ENCODE peak calls at places on chromosomes 1 and 21, in six cellular contexts. O is tibial nerve, W is lower leg skin, P is chondrocyte, H is BJ, Z is fibroblast of mammary gland. S is an unnamed sample.

GRCh38 chr1:41192456-41193188 is 49.5 kb downstream of the SCMH1 start:
- DNase-seq in O (no peak), W (no peak), P (no peak), H (no peak), Z (no peak), S (no peak)

GRCh38 chr1:84668185-84668584 is 22.1 kb downstream of the SSX2IP start:
- DNase-seq in O (peak; percentile 12), W (no peak), P (no peak), H (no peak), Z (peak; percentile 34), S (no peak)

GRCh38 chr1:3320246-3321152 is 134.0 kb upstream of the ARHGEF16 start:
- DNase-seq in O (no peak), W (no peak), P (no peak), H (no peak), Z (peak; percentile 39), S (no peak)

GRCh38 chr1:10128081-10128765 is 82.1 kb upstream of the KIF1B start:
- DNase-seq in O (no peak), W (no peak), P (no peak), H (no peak), Z (no peak), S (no peak)

GRCh38 chr1:23122023-23122738 is 46.5 kb downstream of the LUZP1 start:
- DNase-seq in O (no peak), W (no peak), P (no peak), H (no peak), Z (peak; percentile 72), S (no peak)

GRCh38 chr1:213613549-213613948 is 374.2 kb upstream of the PROX1 start:
- DNase-seq in O (no peak), W (no peak), P (no peak), H (no peak), Z (no peak), S (no peak)

GRCh38 chr1:39098569-39099250 is 72.6 kb downstream of the NDUFS5 start:
- DNase-seq in O (peak; percentile 72), W (peak; percentile 90), P (no peak), H (peak; percentile 70), Z (peak; percentile 94), S (no peak)

GRCh38 chr1:3636531-3636930 is 11.7 kb downstream of the TPRG1L start:
- DNase-seq in O (no peak), W (no peak), P (peak; percentile 72), H (no peak), Z (no peak), S (no peak)

GRCh38 chr1:113109908-113110554 is 37.0 kb downstream of the LRIG2 start:
- DNase-seq in O (peak; percentile 20), W (no peak), P (no peak), H (peak; percentile 93), Z (peak; percentile 98), S (no peak)

GRCh38 chr1:65729308-65729707 is 63.4 kb upstream of the PDE4B start:
- DNase-seq in O (no peak), W (no peak), P (no peak), H (no peak), Z (no peak), S (no peak)

GRCh38 chr1:19811206-19811851 is 3.8 kb downstream of the RNF186 start:
- DNase-seq in O (no peak), W (no peak), P (no peak), H (no peak), Z (peak; percentile 65), S (no peak)

GRCh38 chr1:198238121-198238520 is 81.3 kb downstream of the NEK7 start:
- DNase-seq in O (peak; percentile 26), W (no peak), P (no peak), H (no peak), Z (no peak), S (no peak)

GRCh38 chr1:165235158-165235776 is 121.2 kb downstream of the LMX1A start:
- DNase-seq in O (no peak), W (no peak), P (no peak), H (no peak), Z (no peak), S (no peak)

GRCh38 chr1:44067258-44068250 is 36.3 kb upstream of the SLC6A9 start:
- DNase-seq in O (no peak), W (no peak), P (no peak), H (no peak), Z (no peak), S (no peak)

GRCh38 chr1:232620356-232620841 is 9.5 kb downstream of the SIPA1L2 start:
- DNase-seq in O (peak; percentile 79), W (no peak), P (no peak), H (no peak), Z (peak; percentile 82), S (no peak)

GRCh38 chr1:160795951-160796383 is at the start of gene LY9:
- DNase-seq in O (peak; percentile 10), W (no peak), P (no peak), H (no peak), Z (no peak), S (no peak)

GRCh38 chr1:201218409-201218808 is 27.8 kb downstream of the IGFN1 start:
- DNase-seq in O (no peak), W (peak; percentile 68), P (no peak), H (no peak), Z (no peak), S (no peak)

GRCh38 chr21:31576428-31576827 is 83.1 kb upstream of the SOD1 start:
- DNase-seq in O (no peak), W (no peak), P (no peak), H (no peak), Z (peak; percentile 71), S (no peak)

GRCh38 chr1:93178418-93178817 is 1.8 kb downstream of the TMED5 start:
- DNase-seq in O (no peak), W (no peak), P (no peak), H (no peak), Z (peak; percentile 41), S (no peak)

GRCh38 chr21:41711416-41712023 is 55.3 kb downstream of the RIPK4 start:
- DNase-seq in O (no peak), W (no peak), P (peak; percentile 62), H (no peak), Z (no peak), S (no peak)

GRCh38 chr1:239031310-239031709 is 355.1 kb upstream of the CHRM3 start:
- DNase-seq in O (no peak), W (no peak), P (no peak), H (no peak), Z (no peak), S (no peak)

GRCh38 chr1:169102567-169102966 is 3.9 kb upstream of the ATP1B1 start:
- DNase-seq in O (no peak), W (no peak), P (no peak), H (no peak), Z (peak; percentile 65), S (no peak)

GRCh38 chr1:48530727-48531351 is 58.8 kb upstream of the SPATA6 start:
- DNase-seq in O (no peak), W (no peak), P (no peak), H (no peak), Z (peak; percentile 47), S (no peak)

GRCh38 chr1:196877964-196878363 is 9.9 kb upstream of the CFHR4 start:
- DNase-seq in O (no peak), W (no peak), P (peak; percentile 80), H (no peak), Z (peak; percentile 6), S (no peak)

GRCh38 chr1:53981220-53981619 is 35.1 kb downstream of the LRRC42 start:
- DNase-seq in O (no peak), W (no peak), P (no peak), H (no peak), Z (no peak), S (no peak)

GRCh38 chr1:91402023-91402422 is 2.6 kb downstream of the HFM1 start:
- DNase-seq in O (no peak), W (no peak), P (no peak), H (no peak), Z (peak; percentile 44), S (no peak)
- TF ChIP-seq CTCF in O (peak; percentile 35), W (no peak), P (peak; percentile 85), H (peak; percentile 48), Z (peak; percentile 62), S (no peak)

GRCh38 chr1:27374687-27375086 is at the start of gene FCN3:
- DNase-seq in O (no peak), W (no peak), P (no peak), H (no peak), Z (no peak), S (no peak)

GRCh38 chr1:27372022-27372807 is 2.4 kb downstream of the FCN3 start:
- DNase-seq in O (no peak), W (no peak), P (no peak), H (no peak), Z (peak; percentile 47), S (no peak)

GRCh38 chr1:27368872-27369703 is 2.3 kb upstream of the MAP3K6 start:
- DNase-seq in O (no peak), W (no peak), P (peak; percentile 61), H (no peak), Z (peak; percentile 44), S (no peak)

GRCh38 chr1:27377760-27378495 is 3.3 kb upstream of the FCN3 start:
- DNase-seq in O (no peak), W (no peak), P (no peak), H (no peak), Z (no peak), S (no peak)

GRCh38 chr1:27372808-27373690 is 1.6 kb downstream of the FCN3 start:
- DNase-seq in O (no peak), W (no peak), P (peak; percentile 75), H (no peak), Z (no peak), S (no peak)
- TF ChIP-seq CTCF in O (no peak), W (no peak), P (peak; percentile 53), H (peak; percentile 31), Z (peak; percentile 36), S (no peak)

DNA sequence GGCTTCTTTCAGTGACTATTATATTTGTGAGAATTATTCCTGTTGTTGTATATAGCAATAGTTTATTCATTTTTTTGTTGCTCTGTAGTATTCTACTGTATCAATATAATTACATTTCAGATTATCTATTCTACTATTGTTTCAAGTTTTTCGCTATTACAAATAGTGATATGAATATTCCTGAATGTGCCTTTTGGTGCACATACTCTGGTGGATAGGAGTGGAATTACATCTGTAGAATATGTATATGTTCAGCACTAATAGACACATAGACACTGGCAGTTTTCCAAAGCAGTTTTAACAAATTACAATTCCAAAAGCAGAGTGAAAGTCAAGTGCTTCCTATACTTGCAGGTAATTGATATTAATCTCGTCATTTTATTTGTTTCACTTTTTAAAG is 696.2 kb upstream of the PRMT6 start:
- DNase-seq in O (no peak), W (no peak), P (no peak), H (no peak), Z (no peak), S (no peak)
- TF ChIP-seq CTCF in O (no peak), W (no peak), P (peak; percentile 39), H (no peak), Z (peak; percentile 11), S (no peak)

GRCh38 chr1:27325286-27325685 is 3.3 kb downstream of the TMEM222 start:
- DNase-seq in O (no peak), W (no peak), P (no peak), H (no peak), Z (no peak), S (no peak)

GRCh38 chr1:27318137-27318536 is 3.8 kb upstream of the TMEM222 start:
- DNase-seq in O (no peak), W (no peak), P (no peak), H (no peak), Z (no peak), S (no peak)

GRCh38 chr1:27322569-27323116 is 680 bp downstream of the TMEM222 start:
- DNase-seq in O (no peak), W (no peak), P (no peak), H (no peak), Z (no peak), S (no peak)

GRCh38 chr1:27318596-27318995 is 3.4 kb upstream of the TMEM222 start:
- DNase-seq in O (no peak), W (no peak), P (peak; percentile 11), H (peak; percentile 15), Z (peak; percentile 64), S (no peak)

GRCh38 chr1:27321813-27322568 is at the start of gene TMEM222:
- DNase-seq in O (peak; percentile 92), W (peak; percentile 99), P (peak; percentile 100), H (peak; percentile 75), Z (peak; percentile 95), S (peak; percentile 91)
- TF ChIP-seq CTCF in O (peak; percentile 71), W (peak; percentile 67), P (peak; percentile 33), H (no peak), Z (no peak), S (no peak)

S was measured in omental fat pad.